ENCODE peak calls at places on chromosome 17, in eight cellular contexts. N is AG09309, U is right atrium auricular region, L is RWPE1, D is heart right ventricle, P is GM10248, R is mucosa of descending colon, E is neural crest cell. W is an unnamed sample.

GRCh38 chr17:75067856-75068255 is 19.9 kb upstream of the SLC16A5 start:
- DNase-seq in U (no peak), N (no peak), L (no peak), R (no peak), P (no peak), E (no peak), D (no peak), W (no peak)

GRCh38 chr17:74128456-74128855 is 75.0 kb upstream of the RPL38 start:
- DNase-seq in N (no peak), E (no peak), P (no peak), R (no peak), U (no peak), L (no peak), D (no peak), W (no peak)

GRCh38 chr17:38444151-38444550 is 15.9 kb downstream of the ARHGAP23 start:
- DNase-seq in R (no peak), L (peak), U (peak), D (peak), E (peak), P (peak), N (no peak), W (peak)

GRCh38 chr17:57834146-57834741 is 15.6 kb downstream of the MRPS23 start:
- DNase-seq in P (no peak), U (no peak), N (no peak), E (no peak), L (peak), D (no peak), R (no peak), W (no peak)

GRCh38 chr17:16052486-16052885 is 52.9 kb downstream of the TTC19 start:
- DNase-seq in E (no peak), D (no peak), R (no peak), N (no peak), L (no peak), U (no peak), P (no peak), W (no peak)

GRCh38 chr17:50634123-50634914 is at the start of gene ABCC3:
- DNase-seq in U (no peak), D (no peak), R (peak), L (peak), N (peak), E (no peak), P (no peak), W (no peak)

GRCh38 chr17:5000237-5000639 is 2.5 kb downstream of the KIF1C start:
- DNase-seq in E (no peak), P (no peak), U (peak), R (no peak), D (peak), L (no peak), N (no peak), W (no peak)

GRCh38 chr17:79940381-79941087 is 95.1 kb downstream of the TBC1D16 start:
- DNase-seq in N (no peak), P (no peak), E (no peak), D (no peak), L (no peak), R (peak), U (no peak), W (no peak)

GRCh38 chr17:50210249-50211225 is 9.1 kb upstream of the COL1A1 start:
- DNase-seq in R (peak), L (peak), D (peak), N (peak), P (no peak), E (peak), U (peak), W (no peak)

GRCh38 chr17:1916963-1917715 is 87.3 kb downstream of the RPA1 start:
- DNase-seq in R (peak), L (no peak), P (no peak), U (no peak), N (no peak), E (no peak), D (no peak), W (no peak)

GRCh38 chr17:933168-934083 is 46.1 kb downstream of the NXN start:
- DNase-seq in N (peak), E (no peak), L (peak), P (no peak), D (no peak), U (no peak), R (peak), W (no peak)

GRCh38 chr17:59046192-59046591 is 60.5 kb downstream of the TRIM37 start:
- DNase-seq in R (no peak), E (no peak), P (no peak), L (no peak), U (no peak), D (no peak), N (no peak), W (no peak)

GRCh38 chr17:29116652-29117439 is 63.4 kb downstream of the MYO18A start:
- DNase-seq in L (peak), D (peak), E (peak), P (peak), R (peak), U (peak), N (no peak), W (peak)

GRCh38 chr17:35449371-35449931 is 885 bp upstream of the SLFN13 start:
- DNase-seq in U (peak), N (no peak), D (peak), E (no peak), P (peak), L (no peak), R (peak), W (peak)

GRCh38 chr17:36837193-36837592 is 100.1 kb upstream of the LHX1 start:
- DNase-seq in P (no peak), U (no peak), N (no peak), D (no peak), R (no peak), L (no peak), E (no peak), W (no peak)

GRCh38 chr17:39094607-39095308 is 56.7 kb downstream of the PLXDC1 start:
- DNase-seq in E (no peak), N (no peak), L (no peak), R (no peak), P (no peak), U (no peak), D (no peak), W (peak)

GRCh38 chr17:76843703-76844484 is 24.3 kb upstream of the MGAT5B start:
- DNase-seq in E (no peak), N (no peak), R (no peak), P (no peak), U (no peak), D (no peak), L (no peak), W (no peak)
- TF ChIP-seq CTCF in E (no peak), N (no peak), R (no peak), P (no peak), U (no peak), D (no peak), L (no peak), W (no peak)

DNA sequence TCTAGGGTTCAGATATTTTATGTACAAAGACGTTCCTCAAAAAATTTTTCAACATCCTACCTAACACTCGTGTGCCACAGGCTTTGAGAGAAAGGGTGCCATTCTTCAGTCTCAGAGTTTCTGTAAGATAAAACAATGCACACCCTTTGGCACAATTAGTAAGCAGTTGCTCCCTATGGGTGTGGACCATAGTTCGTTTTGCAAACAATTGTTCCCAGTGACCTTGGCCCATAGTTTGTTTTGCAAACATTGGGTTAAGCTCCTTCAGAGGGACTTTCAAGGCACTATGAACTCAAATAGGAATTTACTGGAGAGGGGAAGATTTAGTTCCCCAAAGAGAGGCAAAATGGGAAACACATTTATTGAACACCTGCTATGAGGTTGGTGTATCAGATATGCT is 220.3 kb upstream of the CA10 start:
- DNase-seq in D (no peak), P (no peak), E (no peak), L (no peak), N (no peak), U (no peak), R (no peak), W (no peak)
- TF ChIP-seq CTCF in D (no peak), P (no peak), E (no peak), L (no peak), N (no peak), U (no peak), R (no peak), W (no peak)

DNA sequence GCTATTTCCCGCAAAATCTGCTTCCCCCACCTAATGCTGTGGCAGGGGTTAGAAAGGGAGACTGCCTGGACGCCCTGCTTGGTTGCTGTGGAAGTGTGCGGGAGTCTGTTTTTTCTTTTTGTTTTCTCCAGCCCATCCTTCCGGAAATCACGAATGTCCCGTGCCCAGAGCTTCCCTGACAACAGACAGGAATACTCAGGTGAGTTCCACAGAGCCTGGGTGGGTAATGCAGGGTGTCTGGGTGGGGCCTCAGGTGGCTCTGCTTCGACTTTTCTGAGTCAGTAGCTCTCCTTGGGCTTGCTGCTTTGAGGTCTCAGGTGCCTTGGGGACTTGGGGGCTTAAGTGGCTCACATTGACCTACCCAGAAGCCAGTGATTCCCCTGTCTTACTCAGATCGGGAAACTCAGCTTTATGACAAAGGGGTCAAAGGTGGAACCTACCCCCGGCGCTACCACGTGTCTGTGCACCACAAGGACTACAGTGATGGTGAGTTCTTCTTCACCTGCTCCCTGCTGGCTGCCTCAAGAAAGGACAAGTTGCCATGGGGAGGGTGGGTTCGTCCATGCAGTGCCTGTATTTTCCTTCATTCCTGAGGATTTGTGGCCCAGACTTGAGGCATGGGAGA is 11.4 kb downstream of the LIMD2 start:
- DNase-seq in N (no peak), L (no peak), D (no peak), U (no peak), P (peak), E (no peak), R (no peak), W (peak)
- TF ChIP-seq CTCF in N (no peak), L (no peak), D (no peak), U (no peak), P (no peak), E (no peak), R (no peak), W (peak)

GRCh38 chr17:48560452-48560817 is 15.5 kb upstream of the HOXB2 start:
- DNase-seq in U (no peak), P (no peak), N (no peak), E (no peak), L (no peak), R (no peak), D (no peak), W (no peak)

GRCh38 chr17:48563385-48563838 is 14.7 kb downstream of the HOXB4 start:
- DNase-seq in L (no peak), R (no peak), U (no peak), P (no peak), N (no peak), D (no peak), E (no peak), W (no peak)

GRCh38 chr17:48562934-48563333 is 15.2 kb downstream of the HOXB4 start:
- DNase-seq in N (no peak), D (no peak), U (no peak), P (no peak), E (no peak), R (no peak), L (no peak), W (no peak)

GRCh38 chr17:48563867-48564199 is 14.3 kb downstream of the HOXB4 start:
- DNase-seq in R (no peak), N (no peak), D (no peak), L (no peak), E (no peak), U (no peak), P (no peak), W (no peak)

DNA sequence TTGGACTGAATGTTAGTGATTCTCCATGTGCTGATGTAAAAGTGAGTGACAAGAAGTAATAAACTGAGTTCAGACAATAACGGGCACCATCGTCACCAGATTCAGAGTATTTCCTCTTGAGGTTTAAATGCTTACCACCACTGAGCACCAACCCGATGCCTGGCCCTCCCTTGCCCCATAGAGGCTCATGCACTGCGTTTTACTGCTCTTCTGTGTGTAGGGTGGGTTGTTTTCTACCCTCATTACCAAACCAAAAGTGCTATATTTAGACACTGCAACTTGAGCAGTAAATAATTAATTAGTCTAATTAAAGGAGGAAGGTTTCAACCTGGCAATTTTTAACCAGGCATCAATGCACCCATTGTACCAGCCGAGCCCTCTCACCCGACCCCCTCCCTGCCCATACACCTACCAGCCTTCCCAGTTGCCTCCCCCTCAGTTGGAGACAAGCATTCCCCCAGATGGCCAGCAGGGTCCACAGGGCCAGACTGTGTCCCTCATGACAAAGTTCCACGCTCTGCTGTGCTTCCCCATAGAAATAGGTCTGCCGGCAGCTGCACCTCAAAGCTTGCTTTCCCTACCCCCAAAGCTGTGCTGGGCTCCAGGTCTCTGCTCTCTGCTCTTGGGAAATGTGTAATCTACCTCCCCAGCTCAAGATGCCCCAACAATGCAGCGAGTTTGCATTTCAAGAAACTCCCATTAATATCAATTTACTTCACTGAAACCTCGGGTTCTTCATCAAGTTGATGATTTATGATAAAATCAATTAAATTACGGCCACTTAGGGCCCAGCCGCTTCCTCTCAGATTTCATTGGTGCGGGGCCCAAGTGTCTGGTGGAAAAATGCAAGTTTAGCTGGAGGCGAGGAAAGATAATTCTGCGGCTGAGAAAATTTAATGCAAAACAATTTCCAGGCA is 16.0 kb downstream of the HOXB4 start:
- DNase-seq in D (no peak), E (no peak), U (no peak), N (no peak), P (no peak), R (no peak), L (no peak), W (no peak)
- TF ChIP-seq CTCF in D (no peak), E (peak), U (no peak), N (peak), P (no peak), R (no peak), L (no peak), W (peak)

GRCh38 chr17:82865274-82865673 is 25.5 kb upstream of the ZNF750 start:
- DNase-seq in N (no peak), U (no peak), R (peak), D (no peak), E (no peak), P (no peak), L (no peak), W (no peak)

GRCh38 chr17:82863646-82863940 is 23.8 kb upstream of the ZNF750 start:
- DNase-seq in D (no peak), R (no peak), N (no peak), U (no peak), E (no peak), P (no peak), L (no peak), W (no peak)

GRCh38 chr17:82863941-82864720 is 24.3 kb upstream of the ZNF750 start:
- DNase-seq in N (peak), U (no peak), P (peak), D (no peak), R (peak), E (no peak), L (no peak), W (peak)

GRCh38 chr17:82865996-82866395 is 26.2 kb upstream of the ZNF750 start:
- DNase-seq in P (no peak), R (no peak), D (no peak), E (no peak), U (no peak), N (no peak), L (no peak), W (no peak)

DNA sequence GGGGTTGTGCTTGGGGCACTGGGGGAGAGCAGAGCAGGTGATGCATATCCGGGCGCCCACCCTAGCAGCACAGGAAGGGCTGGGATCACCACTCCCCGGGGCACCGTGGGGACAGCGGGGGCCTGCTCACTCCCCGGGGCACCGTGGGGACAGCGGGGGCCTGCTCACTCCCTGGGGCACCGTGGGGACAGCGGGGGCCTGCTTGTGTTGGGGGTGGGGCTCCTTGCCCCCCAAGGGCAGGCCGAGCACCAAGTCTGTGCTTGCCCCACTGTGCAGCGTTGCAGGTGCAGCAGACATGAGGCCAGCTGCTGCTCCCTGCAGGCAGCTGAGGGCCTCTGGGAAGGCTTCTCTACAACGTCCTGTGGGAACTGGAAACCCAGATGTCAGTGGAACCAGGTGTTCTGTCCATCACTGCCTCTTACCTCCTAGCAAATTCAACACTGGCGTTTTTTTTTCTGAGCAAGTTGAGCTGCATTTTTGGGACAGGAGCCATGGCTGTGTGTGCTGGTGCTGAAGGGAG is 25.0 kb upstream of the ZNF750 start:
- DNase-seq in U (no peak), R (peak), D (no peak), P (no peak), N (no peak), L (no peak), E (no peak), W (no peak)
- TF ChIP-seq CTCF in U (no peak), R (no peak), D (no peak), P (peak), N (no peak), L (no peak), E (no peak), W (peak)

GRCh38 chr17:45016823-45017222 is 34.6 kb downstream of the DCAKD start:
- DNase-seq in U (no peak), R (no peak), N (no peak), L (no peak), P (no peak), D (no peak), E (no peak), W (no peak)
- TF ChIP-seq CTCF in U (peak), R (peak), N (peak), L (peak), P (no peak), D (no peak), E (peak), W (peak)

GRCh38 chr17:32142038-32142856 is at the start of gene RHOT1:
- DNase-seq in U (peak), D (peak), P (peak), N (peak), L (peak), E (peak), R (peak), W (peak)
- TF ChIP-seq CTCF in U (peak), D (peak), P (peak), N (peak), L (peak), E (peak), R (peak), W (peak)

GRCh38 chr17:46158323-46159296 is 34.6 kb downstream of the KANSL1 start:
- DNase-seq in N (no peak), R (no peak), U (no peak), L (no peak), E (no peak), P (no peak), D (no peak), W (no peak)

GRCh38 chr17:46157443-46158107 is 35.7 kb downstream of the KANSL1 start:
- DNase-seq in R (no peak), N (no peak), D (no peak), P (no peak), E (no peak), U (no peak), L (no peak), W (no peak)

GRCh38 chr17:46162871-46163270 is 30.4 kb downstream of the KANSL1 start:
- DNase-seq in D (no peak), U (no peak), E (no peak), L (no peak), R (no peak), P (no peak), N (no peak), W (no peak)

GRCh38 chr17:46159686-46160085 is 33.5 kb downstream of the KANSL1 start:
- DNase-seq in N (peak), E (no peak), R (no peak), P (no peak), L (no peak), U (no peak), D (no peak), W (no peak)

GRCh38 chr17:46160169-46160568 is 33.1 kb downstream of the KANSL1 start:
- DNase-seq in U (no peak), R (no peak), E (no peak), L (no peak), D (no peak), P (no peak), N (no peak), W (no peak)
- TF ChIP-seq CTCF in U (no peak), R (no peak), E (no peak), L (no peak), D (no peak), P (no peak), N (no peak), W (no peak)

W was measured in GM13977.